ENCODE peak calls at places on chromosomes 1 and 21, in six cellular contexts. I, N, S, H, P and R are unnamed samples.

GRCh38 chr1:19854866-19855265 is 27.3 kb upstream of the OTUD3 start:
- DNase-seq in S (no peak), N (no peak), P (no peak), H (no peak), I (no peak), R (no peak)

GRCh38 chr1:67749844-67750689 is 65.1 kb downstream of the GADD45A start:
- DNase-seq in P (no peak), N (no peak), H (peak), S (peak), I (peak), R (peak)

GRCh38 chr1:46798820-46799219 is at the start of gene CYP4B1:
- DNase-seq in S (no peak), P (peak), I (no peak), H (no peak), N (peak), R (no peak)

GRCh38 chr1:245585252-245585959 is 430.6 kb downstream of the KIF26B start:
- DNase-seq in P (no peak), H (no peak), N (no peak), I (no peak), S (no peak), R (peak)

GRCh38 chr1:203937678-203938330 is 76.4 kb downstream of the SNRPE start:
- DNase-seq in P (no peak), I (no peak), N (no peak), S (no peak), H (no peak), R (no peak)

GRCh38 chr21:45278156-45278911 is 9.4 kb downstream of the POFUT2 start:
- DNase-seq in S (peak), H (no peak), P (no peak), N (no peak), I (no peak), R (no peak)

GRCh38 chr1:59332221-59332620 is 35.3 kb downstream of the FGGY start:
- DNase-seq in I (no peak), N (no peak), H (no peak), P (no peak), S (no peak), R (no peak)

GRCh38 chr1:154445040-154445472 is 39.9 kb downstream of the IL6R start:
- DNase-seq in H (no peak), S (no peak), I (no peak), N (no peak), P (no peak), R (peak)

GRCh38 chr1:153933420-153933819 is 10.6 kb upstream of the GATAD2B start:
- DNase-seq in H (no peak), P (no peak), N (no peak), S (no peak), I (no peak), R (no peak)

GRCh38 chr1:246836169-246836568 is 95.6 kb downstream of the AHCTF1 start:
- DNase-seq in P (no peak), S (no peak), H (no peak), N (no peak), I (no peak), R (peak)

GRCh38 chr1:9591669-9592509 is 3.2 kb downstream of the TMEM201 start:
- DNase-seq in H (no peak), N (no peak), P (no peak), I (no peak), S (no peak), R (no peak)

GRCh38 chr1:153677718-153678518 is 570 bp upstream of the NPR1 start:
- DNase-seq in N (peak), S (peak), H (no peak), I (no peak), P (peak), R (peak)

GRCh38 chr1:157310401-157310800 is 172.2 kb upstream of the ETV3 start:
- DNase-seq in P (no peak), N (no peak), I (no peak), H (no peak), S (peak), R (no peak)

GRCh38 chr21:32994305-32994704 is 31.4 kb upstream of the OLIG2 start:
- DNase-seq in N (no peak), I (no peak), S (no peak), H (no peak), P (no peak), R (no peak)

GRCh38 chr1:73593379-73593778 is 604.6 kb downstream of the LRRIQ3 start:
- DNase-seq in H (no peak), P (no peak), N (no peak), S (no peak), I (no peak), R (peak)

GRCh38 chr21:39034590-39035536 is 148.4 kb downstream of the PSMG1 start:
- DNase-seq in H (no peak), I (no peak), N (no peak), S (no peak), P (no peak), R (no peak)
- H3K27ac ChIP-seq in H (no peak), I (no peak), N (peak), S (no peak), P (no peak), R (no peak)

GRCh38 chr1:54298284-54299033 is 98.5 kb downstream of the MRPL37 start:
- DNase-seq in S (no peak), N (no peak), P (no peak), H (no peak), I (no peak), R (no peak)
- H3K27ac ChIP-seq in S (peak), N (peak), P (peak), H (peak), I (peak), R (no peak)

GRCh38 chr1:31583995-31584868 is 7.9 kb downstream of the TINAGL1 start:
- DNase-seq in N (peak), I (peak), S (peak), P (no peak), H (peak), R (no peak)
- H3K27ac ChIP-seq in N (peak), I (peak), S (peak), P (peak), H (peak), R (no peak)

DNA sequence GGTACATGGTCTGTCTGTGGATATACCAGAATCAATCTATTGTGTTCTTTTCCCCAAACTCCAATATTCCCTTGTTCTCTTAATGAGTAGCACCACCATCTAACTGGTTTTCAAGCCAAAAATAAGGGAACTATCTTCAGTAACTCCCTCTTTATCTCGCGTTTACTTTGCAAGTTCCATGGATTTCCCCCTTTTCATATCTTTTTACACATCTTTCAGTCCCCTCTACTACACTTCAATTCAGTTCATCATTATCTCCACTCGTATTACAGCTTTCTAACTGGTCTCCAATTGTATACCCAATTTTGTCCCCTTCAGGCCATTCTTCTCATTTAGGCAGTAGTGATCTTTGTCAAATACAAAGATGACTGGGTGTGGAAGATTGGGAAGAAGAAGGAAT is 4.1 kb upstream of the TMCO1 start:
- DNase-seq in S (no peak), N (no peak), H (no peak), I (no peak), P (no peak), R (no peak)
- H3K27ac ChIP-seq in S (no peak), N (no peak), H (no peak), I (no peak), P (no peak), R (peak)

DNA sequence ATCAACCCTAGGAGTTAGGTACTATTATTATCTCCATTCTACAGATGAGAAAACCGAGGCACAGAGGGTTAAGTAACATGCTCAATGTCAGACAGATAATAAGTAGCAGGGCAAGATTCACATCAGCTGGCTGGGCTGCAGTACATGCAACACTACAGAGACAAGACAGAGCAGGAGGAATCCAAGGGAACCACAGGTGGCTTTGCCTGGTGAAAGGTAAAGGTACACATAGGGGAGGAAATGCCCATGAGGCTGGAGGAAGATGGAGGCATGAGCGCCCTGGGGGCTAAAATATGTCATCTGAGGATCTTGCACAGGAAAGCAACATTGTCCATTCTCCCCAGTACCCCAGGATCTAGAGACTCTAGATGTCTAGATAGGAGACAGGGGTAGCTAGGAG is 8.4 kb downstream of the ZBTB21 start:
- DNase-seq in H (no peak), N (no peak), S (no peak), I (no peak), P (no peak), R (no peak)
- H3K27ac ChIP-seq in H (no peak), N (no peak), S (no peak), I (no peak), P (no peak), R (peak)

GRCh38 chr1:172955161-172955821 is 95.5 kb downstream of the TNFSF18 start:
- DNase-seq in N (no peak), I (no peak), P (no peak), S (no peak), H (no peak), R (no peak)

GRCh38 chr1:172954476-172955150 is 96.1 kb downstream of the TNFSF18 start:
- DNase-seq in N (no peak), I (no peak), H (no peak), P (no peak), S (no peak), R (no peak)

GRCh38 chr1:172957491-172957890 is 93.2 kb downstream of the TNFSF18 start:
- DNase-seq in I (no peak), S (no peak), H (no peak), N (no peak), P (no peak), R (no peak)

GRCh38 chr1:172959578-172959977 is 91.2 kb downstream of the TNFSF18 start:
- DNase-seq in S (no peak), I (no peak), P (no peak), H (no peak), N (no peak), R (no peak)

DNA sequence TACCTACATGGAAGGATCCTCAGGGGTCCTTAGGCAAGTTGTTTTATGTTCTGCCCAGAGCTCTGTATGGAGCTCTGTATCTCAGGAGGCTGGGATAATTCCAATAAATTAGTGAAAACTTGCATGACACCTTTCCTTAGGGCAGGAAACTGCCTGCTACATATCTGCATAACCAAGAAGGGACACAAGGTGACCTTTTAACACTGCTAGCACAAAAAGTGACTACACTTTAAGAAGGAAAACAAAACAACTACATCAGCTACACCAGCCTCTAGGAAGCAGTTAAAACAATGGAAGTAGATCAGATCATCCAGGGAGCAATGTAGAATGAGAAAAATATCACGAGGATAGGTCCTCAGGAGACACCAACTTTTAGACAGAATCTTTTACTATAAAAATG is 93.9 kb downstream of the TNFSF18 start:
- DNase-seq in S (no peak), N (no peak), I (no peak), H (no peak), P (no peak), R (no peak)
- H3K27ac ChIP-seq in S (no peak), N (no peak), I (no peak), H (no peak), P (no peak), R (no peak)

DNA sequence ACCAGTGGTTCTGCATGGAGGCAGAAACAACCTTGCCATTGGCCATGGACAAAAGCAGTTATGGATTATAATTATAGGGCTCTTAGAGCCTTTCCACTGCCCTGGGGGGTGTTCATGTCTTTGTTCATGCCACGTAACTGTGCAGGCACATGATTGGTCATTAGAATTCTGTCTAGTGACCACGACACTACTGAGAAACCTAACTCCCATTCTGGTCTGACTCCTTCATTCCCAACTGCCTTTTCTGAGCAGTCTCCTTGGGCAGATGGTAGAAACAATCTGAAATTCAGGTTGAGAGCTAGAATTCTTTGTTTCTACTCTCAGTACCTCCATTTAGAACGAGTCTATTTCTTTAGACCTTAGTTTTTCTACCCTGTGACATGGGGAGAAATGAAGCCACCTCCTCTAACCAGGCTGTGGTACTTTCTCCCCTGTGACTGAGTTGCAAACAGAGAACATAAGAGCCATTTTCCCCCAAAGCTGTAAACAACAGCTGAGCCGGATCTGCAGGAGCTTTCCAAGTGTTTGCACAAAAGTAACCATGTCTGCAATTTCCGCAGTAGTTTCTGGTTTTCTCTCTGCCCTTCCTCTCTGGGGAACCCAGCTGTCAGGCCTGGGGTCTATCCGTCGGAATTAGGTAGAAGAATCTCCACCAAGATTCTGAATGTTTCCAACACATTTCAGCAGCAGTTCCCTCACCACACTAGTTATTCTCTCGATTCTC is 37.7 kb upstream of the IPO9 start:
- DNase-seq in H (no peak), N (no peak), I (no peak), S (no peak), P (no peak), R (no peak)
- H3K27ac ChIP-seq in H (peak), N (peak), I (peak), S (peak), P (peak), R (no peak)

GRCh38 chr1:214898154-214898553 is 184.4 kb upstream of the KCNK2 start:
- DNase-seq in N (no peak), I (no peak), P (no peak), S (no peak), H (no peak), R (no peak)

GRCh38 chr1:214901718-214902117 is 180.8 kb upstream of the KCNK2 start:
- DNase-seq in I (no peak), P (no peak), S (no peak), N (no peak), H (no peak), R (peak)

GRCh38 chr1:214900590-214900989 is 181.9 kb upstream of the KCNK2 start:
- DNase-seq in H (no peak), S (no peak), P (no peak), N (no peak), I (no peak), R (no peak)

GRCh38 chr1:214899908-214900470 is 182.5 kb upstream of the KCNK2 start:
- DNase-seq in H (no peak), N (no peak), I (no peak), P (no peak), S (no peak), R (no peak)

GRCh38 chr1:214898718-214899117 is 183.8 kb upstream of the KCNK2 start:
- DNase-seq in P (no peak), N (no peak), H (no peak), I (no peak), S (no peak), R (no peak)
- H3K27ac ChIP-seq in P (no peak), N (no peak), H (no peak), I (no peak), S (no peak), R (no peak)

GRCh38 chr1:109838838-109839240 is 71.8 kb upstream of the CSF1 start:
- DNase-seq in S (peak), I (no peak), N (no peak), P (no peak), H (no peak), R (no peak)
- H3K27ac ChIP-seq in S (no peak), I (no peak), N (no peak), P (no peak), H (no peak), R (no peak)

DNA sequence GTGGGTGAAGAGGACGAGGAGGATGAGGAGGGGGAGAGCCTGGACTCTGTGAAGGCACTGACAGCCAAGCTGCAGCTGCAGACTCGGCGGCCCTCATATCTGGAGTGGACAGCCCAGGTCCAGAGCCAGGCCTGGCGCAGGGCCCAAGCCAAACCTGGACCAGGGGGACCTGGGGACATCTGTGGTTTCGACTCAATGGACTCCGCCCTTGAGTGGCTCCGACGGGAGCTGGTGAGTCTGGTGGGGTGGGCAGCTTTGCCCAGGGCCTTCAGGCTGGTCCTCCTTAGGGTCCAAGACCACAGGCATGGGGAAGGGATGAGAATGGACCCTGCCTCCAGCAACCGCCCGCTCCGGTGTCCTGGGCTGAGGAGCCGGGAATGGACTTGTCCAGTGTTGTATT is 430 bp downstream of the FAM167B start:
- DNase-seq in H (no peak), I (no peak), S (peak), N (peak), P (no peak), R (no peak)
- H3K27ac ChIP-seq in H (peak), I (peak), S (peak), N (peak), P (peak), R (no peak)